ENCODE peak calls at places on chromosome 3, in seven cellular contexts. D, J, I, X, B, S and V are unnamed samples.

GRCh38 chr3:122409392-122409791 is 6.5 kb downstream of the WDR5B start:
- DNase-seq in D (no peak), J (no peak), I (no peak), X (peak; percentile 39), B (no peak), S (no peak), V (no peak)

GRCh38 chr3:8755564-8756237 is 13.7 kb downstream of the OXTR start:
- DNase-seq in D (no peak), J (no peak), I (no peak), X (no peak), B (no peak), S (peak; percentile 69), V (no peak)

GRCh38 chr3:40602778-40603385 is 78.1 kb downstream of the ZNF621 start:
- DNase-seq in D (no peak), J (no peak), I (peak; percentile 15), X (no peak), B (no peak), S (no peak), V (no peak)

GRCh38 chr3:10366681-10367101 is 45.8 kb upstream of the SEC13 start:
- DNase-seq in D (no peak), J (no peak), I (peak; percentile 98), X (no peak), B (no peak), S (peak; percentile 40), V (no peak)

GRCh38 chr3:37114251-37115145 is 59.9 kb downstream of the LRRFIP2 start:
- DNase-seq in D (no peak), J (no peak), I (peak; percentile 93), X (no peak), B (no peak), S (no peak), V (no peak)

GRCh38 chr3:188956839-188957489 is 214.8 kb upstream of the TPRG1 start:
- DNase-seq in D (no peak), J (no peak), I (peak; percentile 87), X (peak; percentile 68), B (no peak), S (peak; percentile 89), V (no peak)

GRCh38 chr3:2156244-2156847 is 57.7 kb downstream of the CNTN4 start:
- DNase-seq in D (peak; percentile 78), J (no peak), I (no peak), X (peak; percentile 2), B (peak; percentile 67), S (peak; percentile 71), V (peak; percentile 15)

GRCh38 chr3:50248387-50248786 is 12.4 kb downstream of the GNAI2 start:
- DNase-seq in D (no peak), J (no peak), I (no peak), X (no peak), B (no peak), S (no peak), V (no peak)

GRCh38 chr3:184186184-184186901 is at the start of gene ABCF3:
- DNase-seq in D (no peak), J (no peak), I (peak; percentile 58), X (no peak), B (peak; percentile 82), S (no peak), V (no peak)

GRCh38 chr3:66609660-66610547 is 109.1 kb upstream of the LRIG1 start:
- DNase-seq in D (peak; percentile 57), J (no peak), I (no peak), X (no peak), B (no peak), S (peak; percentile 83), V (no peak)

GRCh38 chr3:115146032-115146417 is 1.1 kb downstream of the ZBTB20 start:
- DNase-seq in D (peak; percentile 31), J (no peak), I (peak; percentile 70), X (peak; percentile 65), B (peak; percentile 56), S (peak; percentile 55), V (peak; percentile 19)

GRCh38 chr3:148643389-148643840 is 54.3 kb upstream of the AGTR1 start:
- DNase-seq in D (no peak), J (no peak), I (peak; percentile 85), X (no peak), B (no peak), S (peak; percentile 23), V (no peak)

GRCh38 chr3:56917337-56917697 is 115.6 kb upstream of the ARHGEF3 start:
- DNase-seq in D (no peak), J (no peak), I (no peak), X (no peak), B (no peak), S (no peak), V (no peak)

GRCh38 chr3:129664040-129664646 is 57.7 kb upstream of the PLXND1 start:
- DNase-seq in D (no peak), J (no peak), I (no peak), X (no peak), B (no peak), S (no peak), V (no peak)

GRCh38 chr3:23389686-23390085 is 186.6 kb downstream of the UBE2E2 start:
- DNase-seq in D (no peak), J (no peak), I (no peak), X (peak; percentile 21), B (no peak), S (no peak), V (peak; percentile 11)

GRCh38 chr3:77038928-77039605 is 832 bp upstream of the ROBO2 start:
- DNase-seq in D (peak; percentile 45), J (no peak), I (no peak), X (no peak), B (no peak), S (peak; percentile 52), V (peak; percentile 11)

GRCh38 chr3:171453175-171453868 is 6.9 kb downstream of the TNIK start:
- DNase-seq in D (peak; percentile 72), J (no peak), I (no peak), X (no peak), B (no peak), S (peak; percentile 86), V (no peak)
- TF ChIP-seq CTCF in D (peak; percentile 86), J (no peak), I (peak; percentile 5), X (no peak), B (no peak), S (peak; percentile 98), V (peak; percentile 14)

DNA sequence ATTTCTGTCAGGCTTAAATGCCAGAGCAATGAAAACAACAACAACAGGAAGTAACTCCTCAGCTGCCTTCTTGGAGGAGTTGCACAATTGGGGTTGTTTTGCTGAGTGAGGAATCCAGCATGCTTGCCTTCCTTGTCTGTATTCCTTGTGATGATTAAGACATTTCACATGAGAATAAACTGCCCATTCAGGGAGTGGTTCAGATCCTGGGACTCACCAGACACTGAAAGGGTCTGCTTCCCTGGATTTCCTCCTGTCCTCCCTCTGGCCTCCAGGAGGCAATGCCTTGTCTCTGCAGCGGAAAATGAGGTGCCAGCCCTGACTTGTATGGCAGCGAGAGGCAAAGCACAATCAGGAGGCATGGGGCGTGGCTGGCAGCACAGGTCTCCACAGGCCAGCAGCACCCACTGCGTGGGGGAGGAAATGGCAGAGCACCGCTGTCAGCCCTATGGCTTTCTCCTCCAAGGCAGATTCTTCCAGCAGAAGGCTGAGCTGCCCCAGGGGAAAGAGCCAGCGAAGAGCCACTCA is 41.5 kb downstream of the RBP2 start:
- DNase-seq in D (no peak), J (no peak), I (peak; percentile 7), X (no peak), B (no peak), S (peak; percentile 35), V (no peak)
- TF ChIP-seq CTCF in D (peak; percentile 18), J (peak; percentile 11), I (no peak), X (no peak), B (no peak), S (peak; percentile 22), V (no peak)

DNA sequence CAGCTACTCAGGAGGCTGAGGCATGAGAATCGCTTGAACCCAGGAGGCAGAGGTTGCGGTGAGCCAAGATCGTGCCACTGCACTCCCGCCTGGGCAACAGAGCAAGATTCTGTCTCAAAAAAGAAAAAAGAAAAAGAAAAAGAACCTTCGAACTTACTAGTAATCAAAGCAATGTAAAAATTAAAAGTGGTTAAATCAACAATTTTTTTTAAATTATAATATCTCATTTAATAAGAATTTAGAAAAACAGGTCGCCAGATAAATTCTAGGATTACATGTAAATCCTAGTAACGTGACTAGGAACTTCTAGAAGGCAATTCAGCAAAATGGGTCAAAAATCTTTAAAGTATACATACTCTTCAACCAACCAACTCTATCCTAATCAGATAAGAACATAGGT is 37.2 kb downstream of the GSK3B start:
- DNase-seq in D (no peak), J (no peak), I (no peak), X (no peak), B (no peak), S (no peak), V (no peak)
- TF ChIP-seq CTCF in D (no peak), J (no peak), I (no peak), X (no peak), B (no peak), S (no peak), V (no peak)

GRCh38 chr3:127961963-127962362 is 46.9 kb downstream of the KBTBD12 start:
- DNase-seq in D (no peak), J (no peak), I (no peak), X (no peak), B (no peak), S (peak; percentile 18), V (no peak)

GRCh38 chr3:127967296-127967695 is 52.3 kb downstream of the KBTBD12 start:
- DNase-seq in D (no peak), J (no peak), I (peak; percentile 28), X (no peak), B (no peak), S (no peak), V (no peak)

GRCh38 chr3:127964053-127964452 is 49.0 kb downstream of the KBTBD12 start:
- DNase-seq in D (no peak), J (no peak), I (peak; percentile 28), X (no peak), B (no peak), S (no peak), V (no peak)

GRCh38 chr3:127962937-127963336 is 47.9 kb downstream of the KBTBD12 start:
- DNase-seq in D (no peak), J (no peak), I (no peak), X (no peak), B (no peak), S (no peak), V (no peak)

GRCh38 chr3:127964816-127965215 is 49.8 kb downstream of the KBTBD12 start:
- DNase-seq in D (no peak), J (no peak), I (peak; percentile 53), X (no peak), B (no peak), S (no peak), V (no peak)
- TF ChIP-seq CTCF in D (no peak), J (no peak), I (no peak), X (no peak), B (no peak), S (no peak), V (no peak)

DNA sequence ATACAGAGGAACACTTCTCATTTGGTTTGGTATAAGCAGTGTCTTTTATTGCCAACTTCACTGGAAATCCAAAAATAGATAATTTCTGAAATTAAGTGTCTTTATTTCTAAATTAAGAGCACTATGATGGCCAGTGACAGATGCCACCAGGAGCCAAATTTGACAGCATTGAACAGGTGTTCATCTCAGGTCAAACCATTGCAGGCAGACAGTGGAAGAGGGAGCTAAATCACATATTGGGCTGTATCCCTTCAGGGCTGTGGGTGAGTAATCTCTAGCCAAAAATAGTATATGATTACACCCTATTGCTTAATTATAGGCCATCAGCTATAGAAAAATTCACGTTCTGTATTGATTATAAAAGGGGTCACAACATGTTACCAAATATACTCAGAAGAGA is 457.7 kb downstream of the NAALADL2 start:
- DNase-seq in D (no peak), J (no peak), I (no peak), X (no peak), B (no peak), S (no peak), V (no peak)
- TF ChIP-seq CTCF in D (no peak), J (no peak), I (no peak), X (no peak), B (no peak), S (no peak), V (no peak)